ENCODE peak calls at places on chromosomes 11 and 22, in six cellular contexts. X, S, K, U, T and M are unnamed samples. For H3K4me1 and H3K27me3, the result is how much of the 10 kb centered on the place peaks cover.

GRCh38 chr22:31676700-31677099 is 14.7 kb upstream of the PISD start:
- DNase-seq in X (peak), S (peak), K (peak), U (peak), T (peak), M (peak)

GRCh38 chr11:118342503-118343161 is at the start of gene CD3D:
- DNase-seq in X (no peak), S (no peak), K (no peak), U (no peak), T (no peak), M (no peak)

GRCh38 chr11:35330924-35331323 is 88.4 kb downstream of the SLC1A2 start:
- DNase-seq in X (no peak), S (no peak), K (no peak), U (no peak), T (no peak), M (no peak)

GRCh38 chr11:56292154-56292553 is at the start of gene OR8H1:
- DNase-seq in X (no peak), S (no peak), K (no peak), U (no peak), T (no peak), M (no peak)

GRCh38 chr11:115819014-115819413 is 314.8 kb upstream of the CADM1 start:
- DNase-seq in X (no peak), S (no peak), K (no peak), U (no peak), T (peak), M (no peak)

GRCh38 chr22:29369460-29369859 is 18.9 kb downstream of the AP1B1 start:
- DNase-seq in X (no peak), S (peak), K (no peak), U (peak), T (peak), M (peak)

GRCh38 chr11:17814546-17814945 is 80.0 kb downstream of the KCNC1 start:
- DNase-seq in X (no peak), S (no peak), K (no peak), U (no peak), T (no peak), M (no peak)

GRCh38 chr11:118618991-118619375 is 11.6 kb downstream of the PHLDB1 start:
- DNase-seq in X (no peak), S (peak), K (no peak), U (peak), T (peak), M (peak)

GRCh38 chr22:19878461-19879247 is 24.0 kb upstream of the GNB1L start:
- DNase-seq in X (peak), S (peak), K (no peak), U (peak), T (no peak), M (peak)

GRCh38 chr11:126140932-126141291 is 70.5 kb downstream of the RPUSD4 start:
- DNase-seq in X (peak), S (peak), K (no peak), U (no peak), T (peak), M (peak)

GRCh38 chr11:61961570-61962212 is 5.7 kb downstream of the FTH1 start:
- DNase-seq in X (peak), S (peak), K (no peak), U (peak), T (peak), M (peak)

GRCh38 chr11:44634401-44635281 is 69.2 kb downstream of the CD82 start:
- DNase-seq in X (peak), S (peak), K (no peak), U (peak), T (peak), M (peak)

GRCh38 chr11:68009391-68010000 is 631 bp upstream of the ALDH3B1 start:
- DNase-seq in X (peak), S (no peak), K (no peak), U (no peak), T (peak), M (no peak)

GRCh38 chr11:66643745-66644437 is 5.4 kb downstream of the RBM4 start:
- DNase-seq in X (no peak), S (no peak), K (no peak), U (no peak), T (no peak), M (no peak)
- H3K4me1 ChIP-seq in X (half or more), S (under half), K (under half), U (half or more), T (under half), M (under half)

GRCh38 chr11:69475141-69475865 is 6.2 kb upstream of the LINC01488 start:
- DNase-seq in X (no peak), S (no peak), K (no peak), U (no peak), T (no peak), M (peak)

GRCh38 chr11:69475866-69476714 is 5.4 kb upstream of the LINC01488 start:
- DNase-seq in X (no peak), S (no peak), K (no peak), U (peak), T (no peak), M (peak)

GRCh38 chr11:69473520-69473894 is 8.0 kb upstream of the LINC01488 start:
- DNase-seq in X (no peak), S (no peak), K (no peak), U (no peak), T (no peak), M (no peak)

GRCh38 chr11:69472766-69473519 is 8.5 kb upstream of the LINC01488 start:
- DNase-seq in X (no peak), S (no peak), K (no peak), U (no peak), T (no peak), M (peak)

DNA sequence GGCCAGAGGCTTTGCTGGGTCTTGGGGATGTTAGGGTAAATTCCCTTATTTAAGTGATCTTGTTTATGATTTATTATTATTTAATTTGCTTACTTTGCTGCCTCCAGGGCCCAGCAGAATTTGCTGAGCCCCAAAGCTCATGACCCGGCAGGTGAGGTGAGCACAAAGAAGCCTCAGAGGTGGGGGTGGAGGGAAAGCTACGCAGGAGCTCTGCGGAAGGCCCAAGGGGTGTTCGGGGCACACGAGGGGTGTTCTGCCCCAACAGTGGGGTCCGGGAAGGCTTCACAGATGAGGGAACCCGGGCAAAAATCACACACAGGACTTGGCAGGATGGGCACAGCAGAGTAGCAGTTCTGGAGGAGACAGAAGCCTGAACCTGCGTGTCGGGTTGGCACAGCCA is 6.7 kb upstream of the LINC01488 start:
- DNase-seq in X (no peak), S (no peak), K (no peak), U (no peak), T (no peak), M (peak)
- H3K27me3 ChIP-seq in X (under half), S (under half), K (under half), U (under half), T (under half), M (under half)

GRCh38 chr22:46263208-46263575 is at the start of gene PKDREJ:
- DNase-seq in X (no peak), S (no peak), K (no peak), U (no peak), T (no peak), M (peak)
- H3K4me3 ChIP-seq in X (no peak), S (peak), K (peak), U (peak), T (peak), M (peak)

GRCh38 chr22:37747090-37747714 is 50.4 kb downstream of the TRIOBP start:
- DNase-seq in X (no peak), S (peak), K (no peak), U (peak), T (peak), M (no peak)

GRCh38 chr22:37749223-37749622 is 52.4 kb downstream of the TRIOBP start:
- DNase-seq in X (no peak), S (no peak), K (no peak), U (no peak), T (no peak), M (no peak)

GRCh38 chr22:37747715-37748100 is 50.9 kb downstream of the TRIOBP start:
- DNase-seq in X (no peak), S (no peak), K (no peak), U (no peak), T (no peak), M (no peak)

GRCh38 chr22:37749831-37750595 is 53.2 kb downstream of the TRIOBP start:
- DNase-seq in X (no peak), S (no peak), K (no peak), U (no peak), T (peak), M (peak)

DNA sequence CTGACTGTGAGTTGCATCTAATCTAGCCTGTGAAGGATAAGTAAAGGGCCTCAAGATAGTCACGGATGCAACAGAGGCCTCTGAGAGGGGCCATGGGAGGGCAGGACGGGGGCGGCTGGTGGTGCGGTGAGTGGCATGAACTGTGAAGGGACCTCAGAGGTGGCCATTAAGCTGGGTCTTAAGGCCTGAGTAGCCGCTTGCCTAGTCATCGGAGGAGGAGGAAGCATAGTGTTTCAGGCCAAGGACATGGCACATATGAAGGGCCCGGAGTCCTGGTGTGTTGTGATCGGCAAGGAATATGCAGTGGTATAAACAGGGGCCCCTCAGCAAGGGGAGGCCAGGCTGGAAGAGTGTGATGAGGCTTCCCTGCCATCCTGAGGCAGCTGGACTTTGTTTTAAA is 51.8 kb downstream of the TRIOBP start:
- DNase-seq in X (no peak), S (no peak), K (no peak), U (no peak), T (no peak), M (no peak)
- H3K4me1 ChIP-seq in X (half or more), S (under half), K (half or more), U (half or more), T (half or more), M (under half)

DNA sequence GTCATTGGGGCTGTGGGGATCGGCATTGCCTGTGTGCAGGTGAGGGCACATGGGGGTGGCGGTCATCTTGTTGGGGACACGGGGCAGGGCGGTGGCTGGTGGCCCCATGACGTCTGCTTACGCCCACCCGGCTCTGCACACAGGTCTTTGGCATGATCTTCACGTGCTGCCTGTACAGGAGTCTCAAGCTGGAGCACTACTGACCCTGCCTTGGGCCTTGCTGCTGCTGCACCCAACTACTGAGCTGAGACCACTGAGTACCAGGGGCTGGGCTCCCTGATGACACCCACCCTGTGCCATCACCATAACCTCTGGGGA is 4.4 kb downstream of the POLR2L start:
- DNase-seq in X (no peak), S (no peak), K (no peak), U (no peak), T (no peak), M (no peak)
- H3K27me3 ChIP-seq in X (under half), S (under half), K (under half), U (under half), T (under half), M (under half)

DNA sequence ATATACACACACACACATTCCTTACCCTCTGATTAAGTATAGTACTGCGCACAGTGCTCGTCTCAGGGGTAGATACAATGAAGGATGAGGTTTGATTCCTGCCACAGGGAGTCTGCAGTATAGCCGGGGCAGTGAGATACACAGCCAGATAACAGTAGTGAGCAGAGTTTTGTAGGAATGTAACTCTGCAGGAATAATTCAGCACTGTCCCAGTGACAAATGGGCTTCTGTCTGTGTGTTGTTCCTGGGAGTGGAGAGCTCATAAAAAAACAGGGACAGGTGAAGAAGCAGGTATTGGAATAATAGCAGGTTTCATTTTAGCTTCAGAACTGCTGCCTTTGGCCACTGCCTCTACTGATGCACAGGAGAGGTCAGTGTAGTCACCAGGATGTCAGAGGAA is 85.3 kb upstream of the OR9Q1 start:
- DNase-seq in X (no peak), S (no peak), K (no peak), U (no peak), T (no peak), M (no peak)
- H3K4me3 ChIP-seq in X (no peak), S (no peak), K (no peak), U (no peak), T (no peak), M (no peak)

GRCh38 chr11:931385-931784 is 5.7 kb downstream of the AP2A2 start:
- DNase-seq in X (no peak), S (no peak), K (no peak), U (no peak), T (no peak), M (peak)
- H3K4me1 ChIP-seq in X (under half), S (under half), K (under half), U (half or more), T (under half), M (under half)

GRCh38 chr11:113989916-113990315 is 15.0 kb downstream of the HTR3A start:
- DNase-seq in X (no peak), S (no peak), K (no peak), U (no peak), T (no peak), M (no peak)
- H3K27me3 ChIP-seq in X (under half), S (under half), K (under half), U (under half), T (under half), M (under half)